ENCODE peak calls at places on chromosomes 7 and 10, in eight cellular contexts. W is hepatocyte; P is CD4-positive, alpha-beta memory T cell; H is right atrium auricular region; G is ascending aorta; M is brain microvascular endothelial cell; T is CD4-positive, alpha-beta T cell; X is AG04450. F is an unnamed sample.
A peak's percentile ranks its signal among the peaks of the same experiment; 100 is the strongest.

GRCh38 chr10:87767253-87767652 is 50.8 kb downstream of the ATAD1 start:
- DNase-seq in W (no peak), P (no peak), H (no peak), G (no peak), M (peak; percentile 97), T (no peak), X (no peak), F (no peak)

GRCh38 chr10:58282615-58283014 is 13.7 kb downstream of the CISD1 start:
- DNase-seq in W (no peak), P (no peak), H (no peak), G (no peak), M (no peak), T (no peak), X (no peak), F (no peak)

GRCh38 chr7:6553460-6554044 is 2.3 kb upstream of the GRID2IP start:
- DNase-seq in W (no peak), P (no peak), H (no peak), G (no peak), M (no peak), T (no peak), X (no peak), F (no peak)

GRCh38 chr10:118148245-118148644 is 101.5 kb upstream of the RAB11FIP2 start:
- DNase-seq in W (no peak), P (no peak), H (no peak), G (no peak), M (no peak), T (no peak), X (no peak), F (no peak)

GRCh38 chr7:26525413-26526287 is 234.0 kb downstream of the SNX10 start:
- DNase-seq in W (no peak), P (no peak), H (no peak), G (no peak), M (no peak), T (no peak), X (no peak), F (no peak)

GRCh38 chr7:77360969-77361368 is 55.2 kb downstream of the GSAP start:
- DNase-seq in W (no peak), P (no peak), H (no peak), G (no peak), M (no peak), T (no peak), X (no peak), F (no peak)

GRCh38 chr10:9209105-9209798 is 1154.8 kb downstream of the GATA3 start:
- DNase-seq in W (peak; percentile 70), P (peak; percentile 62), H (peak; percentile 72), G (peak; percentile 71), M (peak; percentile 58), T (peak; percentile 66), X (peak; percentile 26), F (peak; percentile 48)

GRCh38 chr7:41711283-41712064 is 8.6 kb upstream of the INHBA start:
- DNase-seq in W (peak; percentile 60), P (no peak), H (no peak), G (no peak), M (no peak), T (no peak), X (no peak), F (no peak)

GRCh38 chr10:5292196-5292735 is 72.5 kb upstream of the UCN3 start:
- DNase-seq in W (no peak), P (peak; percentile 40), H (no peak), G (no peak), M (no peak), T (no peak), X (no peak), F (no peak)

GRCh38 chr7:96034940-96035727 is 262.8 kb downstream of the DYNC1I1 start:
- DNase-seq in W (no peak), P (no peak), H (no peak), G (no peak), M (no peak), T (no peak), X (no peak), F (no peak)

GRCh38 chr10:131870411-131870810 is 30.4 kb upstream of the PPP2R2D start:
- DNase-seq in W (no peak), P (no peak), H (no peak), G (no peak), M (no peak), T (no peak), X (no peak), F (peak; percentile 19)

GRCh38 chr10:69241575-69241974 is 21.4 kb downstream of the HKDC1 start:
- DNase-seq in W (no peak), P (no peak), H (no peak), G (no peak), M (no peak), T (no peak), X (no peak), F (no peak)

GRCh38 chr10:4285121-4285520 is 500.1 kb upstream of the KLF6 start:
- DNase-seq in W (no peak), P (peak; percentile 1), H (no peak), G (no peak), M (no peak), T (no peak), X (no peak), F (no peak)

GRCh38 chr7:105621617-105622016 is 40.3 kb upstream of the EFCAB10 start:
- DNase-seq in W (no peak), P (no peak), H (no peak), G (no peak), M (no peak), T (no peak), X (no peak), F (no peak)

GRCh38 chr10:110643670-110644597 is at the start of gene RBM20:
- DNase-seq in W (peak; percentile 54), P (peak; percentile 14), H (no peak), G (peak; percentile 80), M (no peak), T (no peak), X (no peak), F (no peak)

GRCh38 chr10:659710-660141 is 29.7 kb downstream of the DIP2C start:
- DNase-seq in W (peak; percentile 12), P (no peak), H (no peak), G (no peak), M (peak; percentile 89), T (no peak), X (peak; percentile 23), F (no peak)

GRCh38 chr7:833601-834258 is 1.5 kb downstream of the SUN1 start:
- DNase-seq in W (no peak), P (no peak), H (no peak), G (no peak), M (no peak), T (no peak), X (no peak), F (no peak)
- H3K27ac ChIP-seq in W (peak overlapping the region; percentile 95), P (peak overlapping the region; percentile 73), H (peak overlapping the region; percentile 88), G (peak overlapping the region; percentile 89), M (no peak overlapping the region), T (no peak overlapping the region), X (no peak overlapping the region), F (no peak overlapping the region)

GRCh38 chr7:151077705-151078232 is 2.8 kb downstream of the FASTK start:
- DNase-seq in W (no peak), P (no peak), H (no peak), G (no peak), M (no peak), T (no peak), X (no peak), F (no peak)

GRCh38 chr7:151078233-151079040 is 2.2 kb downstream of the FASTK start:
- DNase-seq in W (peak; percentile 73), P (no peak), H (no peak), G (no peak), M (no peak), T (no peak), X (no peak), F (no peak)

GRCh38 chr7:151075978-151076426 is 4.6 kb downstream of the FASTK start:
- DNase-seq in W (no peak), P (no peak), H (no peak), G (no peak), M (no peak), T (no peak), X (no peak), F (no peak)

GRCh38 chr7:151075662-151075971 is 5.0 kb downstream of the FASTK start:
- DNase-seq in W (no peak), P (no peak), H (no peak), G (no peak), M (no peak), T (no peak), X (no peak), F (no peak)

GRCh38 chr7:151076863-151077704 is 3.5 kb downstream of the FASTK start:
- DNase-seq in W (no peak), P (no peak), H (no peak), G (no peak), M (no peak), T (no peak), X (no peak), F (no peak)
- H3K27ac ChIP-seq in W (peak overlapping the region; percentile 55), P (no peak overlapping the region), H (peak overlapping the region; percentile 96), G (no peak overlapping the region), M (no peak overlapping the region), T (no peak overlapping the region), X (no peak overlapping the region), F (no peak overlapping the region)

GRCh38 chr10:24962998-24963397 is 10.6 kb upstream of the PRTFDC1 start:
- DNase-seq in W (peak; percentile 71), P (no peak), H (no peak), G (no peak), M (peak; percentile 33), T (no peak), X (no peak), F (no peak)

GRCh38 chr10:24963646-24964045 is 11.2 kb upstream of the PRTFDC1 start:
- DNase-seq in W (no peak), P (no peak), H (no peak), G (no peak), M (no peak), T (no peak), X (no peak), F (no peak)

GRCh38 chr10:24957624-24958435 is 5.4 kb upstream of the PRTFDC1 start:
- DNase-seq in W (no peak), P (no peak), H (no peak), G (no peak), M (peak; percentile 66), T (no peak), X (peak; percentile 68), F (no peak)

GRCh38 chr10:24961582-24961981 is 9.2 kb upstream of the PRTFDC1 start:
- DNase-seq in W (no peak), P (no peak), H (no peak), G (no peak), M (no peak), T (no peak), X (no peak), F (no peak)

DNA sequence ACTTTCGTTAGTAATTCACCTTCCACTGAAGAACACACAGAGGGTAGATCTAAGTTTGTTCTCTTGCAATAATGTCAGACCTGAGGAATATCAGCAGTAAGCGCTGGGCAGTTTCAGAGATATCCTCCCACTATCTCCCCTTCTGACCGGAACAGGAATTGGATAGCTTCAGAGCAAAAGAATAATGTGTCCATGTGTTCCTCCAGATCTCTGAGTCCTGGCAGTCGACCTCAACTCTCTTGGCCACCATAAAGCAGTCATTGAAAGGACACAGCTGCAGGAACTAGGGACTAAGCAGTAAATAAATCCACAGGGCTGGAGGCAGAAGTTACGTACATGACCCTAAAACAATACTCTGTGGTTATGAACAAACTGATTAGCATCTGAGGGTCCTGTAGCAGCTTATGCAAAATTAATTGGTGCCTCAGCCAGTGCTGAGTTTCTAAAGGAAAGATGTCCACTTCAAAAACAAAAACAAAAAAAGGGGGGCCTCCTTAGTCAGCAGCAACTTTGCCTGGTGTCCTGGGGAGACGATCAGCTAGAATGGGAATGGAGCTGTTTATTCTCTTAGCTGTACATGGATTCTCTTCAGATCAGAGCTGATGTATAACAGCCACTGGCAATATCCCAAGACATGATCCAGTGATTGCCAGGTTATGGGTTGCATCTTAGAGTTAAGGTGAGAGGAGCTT is 6.4 kb upstream of the PRTFDC1 start:
- DNase-seq in W (no peak), P (no peak), H (no peak), G (no peak), M (peak; percentile 40), T (no peak), X (no peak), F (no peak)
- H3K27ac ChIP-seq in W (peak overlapping the region; percentile 70), P (no peak overlapping the region), H (peak overlapping the region; percentile 58), G (peak overlapping the region; percentile 64), M (peak overlapping the region; percentile 89), T (no peak overlapping the region), X (peak overlapping the region; percentile 74), F (peak overlapping the region; percentile 2)

GRCh38 chr10:89294840-89295239 is 7.0 kb upstream of the IFIT2 start:
- DNase-seq in W (no peak), P (no peak), H (no peak), G (no peak), M (no peak), T (no peak), X (no peak), F (no peak)
- H3K27ac ChIP-seq in W (no peak overlapping the region), P (no peak overlapping the region), H (no peak overlapping the region), G (no peak overlapping the region), M (no peak overlapping the region), T (no peak overlapping the region), X (no peak overlapping the region), F (no peak overlapping the region)